ENCODE peak calls at places on chromosomes 11 and 22, in five cellular contexts. S, F, U, V and Q are unnamed samples.

GRCh38 chr11:44658451-44658850 is 68.3 kb upstream of the TSPAN18 start:
- DNase-seq in S (peak; percentile 3), F (peak; percentile 24), U (peak; percentile 21), V (peak; percentile 47), Q (peak; percentile 38)

GRCh38 chr11:41935795-41936194 is 476.3 kb upstream of the LRRC4C start:
- DNase-seq in S (no peak), F (no peak), U (no peak), V (no peak), Q (no peak)

GRCh38 chr11:73528420-73528819 is 69.5 kb downstream of the FAM168A start:
- DNase-seq in S (peak; percentile 26), F (no peak), U (no peak), V (no peak), Q (no peak)

GRCh38 chr22:39938509-39938908 is 21.7 kb upstream of the TMA7B start:
- DNase-seq in S (no peak), F (no peak), U (no peak), V (no peak), Q (no peak)

GRCh38 chr11:97290444-97291041 is 900.7 kb downstream of the JRKL start:
- DNase-seq in S (no peak), F (no peak), U (no peak), V (no peak), Q (no peak)

GRCh38 chr11:115699733-115700132 is 195.5 kb upstream of the CADM1 start:
- DNase-seq in S (peak; percentile 78), F (peak; percentile 86), U (no peak), V (no peak), Q (peak; percentile 88)

GRCh38 chr11:44659641-44660040 is 67.1 kb upstream of the TSPAN18 start:
- DNase-seq in S (no peak), F (no peak), U (no peak), V (no peak), Q (no peak)

GRCh38 chr11:1701041-1701807 is 4.2 kb downstream of the KRTAP5-6 start:
- DNase-seq in S (no peak), F (no peak), U (no peak), V (no peak), Q (no peak)

GRCh38 chr22:38477515-38477914 is 9.6 kb downstream of the KDELR3 start:
- DNase-seq in S (no peak), F (no peak), U (no peak), V (no peak), Q (no peak)

GRCh38 chr22:46734830-46735453 is 3.1 kb downstream of the CERK start:
- DNase-seq in S (no peak), F (no peak), U (peak; percentile 80), V (no peak), Q (no peak)

GRCh38 chr11:69799582-69799981 is 19.6 kb downstream of the FGF3 start:
- DNase-seq in S (no peak), F (no peak), U (no peak), V (peak; percentile 77), Q (no peak)

GRCh38 chr22:47012589-47013365 is 250.3 kb downstream of the TBC1D22A start:
- DNase-seq in S (peak; percentile 53), F (peak; percentile 38), U (no peak), V (no peak), Q (peak; percentile 44)

GRCh38 chr11:104451193-104451592 is 287.2 kb upstream of the PDGFD start:
- DNase-seq in S (no peak), F (no peak), U (no peak), V (no peak), Q (no peak)

GRCh38 chr11:112509300-112509699 is 248.6 kb upstream of the PLET1 start:
- DNase-seq in S (no peak), F (no peak), U (no peak), V (no peak), Q (no peak)